ENCODE peak calls at places on chromosomes 7 and 10, in four cellular contexts. K is GM12878, N is K562, W is HepG2. F is an unnamed sample.

GRCh38 chr10:122298598-122299301 is 27.7 kb downstream of the BTBD16 start:
- DNase-seq in K (no peak), N (peak), W (peak), F (peak)

GRCh38 chr10:128802062-128802461 is 665.0 kb upstream of the MGMT start:
- DNase-seq in K (no peak), N (no peak), W (no peak), F (no peak)

GRCh38 chr7:76244781-76245391 is 43.2 kb downstream of the SRRM3 start:
- DNase-seq in K (no peak), N (no peak), W (peak), F (no peak)

GRCh38 chr7:63113713-63114285 is 884.9 kb upstream of the ZNF722 start:
- DNase-seq in K (no peak), N (no peak), W (no peak), F (no peak)

GRCh38 chr7:904847-905246 is 28.5 kb downstream of the GET4 start:
- DNase-seq in K (no peak), N (no peak), W (no peak), F (no peak)

GRCh38 chr7:5226921-5227785 is 37.1 kb downstream of the WIPI2 start:
- DNase-seq in K (no peak), N (peak), W (no peak), F (no peak)

GRCh38 chr10:109261231-109261630 is 662.1 kb downstream of the XPNPEP1 start:
- DNase-seq in K (no peak), N (no peak), W (no peak), F (no peak)

GRCh38 chr10:19576576-19576975 is 239.7 kb upstream of the PLXDC2 start:
- DNase-seq in K (no peak), N (no peak), W (no peak), F (no peak)

GRCh38 chr7:3832199-3832598 is 531.1 kb downstream of the SDK1 start:
- DNase-seq in K (no peak), N (no peak), W (no peak), F (no peak)

GRCh38 chr7:18520450-18521235 is 25.1 kb downstream of the HDAC9 start:
- DNase-seq in K (no peak), N (no peak), W (no peak), F (no peak)

GRCh38 chr10:34121974-34122282 is 693.2 kb downstream of the PARD3 start:
- DNase-seq in K (peak), N (no peak), W (no peak), F (no peak)

GRCh38 chr7:2516194-2516555 is 3.4 kb upstream of the LFNG start:
- DNase-seq in K (no peak), N (no peak), W (no peak), F (peak)

GRCh38 chr10:68829494-68829893 is 2.2 kb downstream of the STOX1 start:
- DNase-seq in K (no peak), N (no peak), W (no peak), F (no peak)

GRCh38 chr10:103693070-103693811 is 162.1 kb downstream of the SH3PXD2A start:
- DNase-seq in K (no peak), N (peak), W (no peak), F (no peak)

GRCh38 chr10:5299950-5300349 is 64.8 kb upstream of the UCN3 start:
- DNase-seq in K (no peak), N (no peak), W (no peak), F (no peak)

DNA sequence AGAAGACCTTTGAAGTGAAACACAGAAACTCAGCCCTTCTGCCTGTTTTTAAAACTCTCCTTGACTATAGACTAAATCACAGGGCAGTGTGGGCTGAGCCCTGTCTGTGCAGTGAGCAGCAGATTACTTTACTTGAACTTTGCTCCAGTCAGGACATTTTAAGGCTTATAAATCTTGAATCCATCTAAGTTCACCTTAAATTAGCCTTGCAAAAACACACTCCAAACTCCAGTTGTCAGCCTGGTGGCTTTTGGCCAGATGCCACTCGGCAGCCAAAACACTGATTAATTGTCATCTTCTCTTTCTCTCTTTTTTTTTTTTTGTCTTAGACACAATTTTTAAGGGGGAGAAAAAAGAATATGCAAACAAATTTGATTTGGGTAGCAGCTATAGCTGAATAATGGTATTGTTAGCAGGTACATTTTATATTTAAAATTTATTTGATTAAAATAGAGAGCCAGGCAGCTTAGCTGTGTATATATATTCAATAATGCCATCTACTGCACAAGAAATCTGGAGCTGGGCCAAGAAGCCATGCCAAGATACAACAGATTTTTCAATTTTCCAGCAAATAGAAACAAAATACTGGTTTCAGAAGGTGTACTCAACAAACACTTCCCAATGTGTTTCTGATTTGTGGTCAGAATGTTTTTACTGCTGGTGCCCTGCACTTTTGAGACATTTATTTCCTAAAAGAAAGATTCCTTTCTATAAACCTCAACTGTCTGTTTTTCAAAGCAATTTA is 247.7 kb downstream of the TFEC start:
- DNase-seq in K (no peak), N (no peak), W (no peak), F (no peak)
- TF ChIP-seq POLR2AphosphoS2 in K (no peak), N (no peak), W (no peak), F (no peak)

GRCh38 chr7:15505761-15506160 is 56.1 kb downstream of the AGMO start:
- DNase-seq in K (no peak), N (no peak), W (no peak), F (no peak)

GRCh38 chr7:15507708-15508107 is 54.1 kb downstream of the AGMO start:
- DNase-seq in K (no peak), N (no peak), W (no peak), F (no peak)

GRCh38 chr7:15507235-15507634 is 54.6 kb downstream of the AGMO start:
- DNase-seq in K (no peak), N (no peak), W (no peak), F (peak)

GRCh38 chr7:15504376-15504775 is 57.4 kb downstream of the AGMO start:
- DNase-seq in K (no peak), N (no peak), W (no peak), F (no peak)

GRCh38 chr7:15508258-15508657 is 53.6 kb downstream of the AGMO start:
- DNase-seq in K (no peak), N (no peak), W (no peak), F (no peak)
- TF ChIP-seq POLR2AphosphoS2 in K (no peak), N (no peak), W (no peak), F (no peak)

GRCh38 chr10:46543379-46544014 is 13.0 kb downstream of the GPRIN2 start:
- DNase-seq in K (no peak), N (no peak), W (no peak), F (no peak)
- TF ChIP-seq POLR2AphosphoS2 in K (no peak), N (no peak), W (no peak), F (no peak)

GRCh38 chr7:24907311-24907886 is 72.6 kb downstream of the OSBPL3 start:
- DNase-seq in K (peak), N (no peak), W (no peak), F (peak)
- TF ChIP-seq POLR2AphosphoS2 in K (no peak), N (no peak), W (no peak), F (no peak)

DNA sequence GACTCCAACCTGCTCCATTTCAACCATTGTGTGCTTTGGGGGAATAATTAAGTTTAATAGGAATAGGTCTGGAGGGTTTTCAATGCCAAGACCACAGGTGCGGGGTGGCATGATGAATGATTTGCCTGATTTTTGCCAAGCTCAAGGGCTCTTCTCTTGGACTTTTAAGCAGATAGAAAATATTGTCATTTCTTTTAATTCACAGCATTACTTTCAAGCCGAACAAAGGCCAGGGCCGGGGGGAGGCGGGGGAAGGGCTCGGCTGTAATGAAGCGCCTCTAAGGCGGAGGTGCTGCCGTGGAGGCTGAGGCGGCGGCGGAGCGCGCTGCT is 6.5 kb downstream of the PTF1A start:
- DNase-seq in K (no peak), N (no peak), W (no peak), F (no peak)
- TF ChIP-seq POLR2AphosphoS2 in K (no peak), N (no peak), W (no peak), F (no peak)

GRCh38 chr7:151251328-151251925 is 2.9 kb upstream of the SMARCD3 start:
- DNase-seq in K (no peak), N (no peak), W (no peak), F (peak)

GRCh38 chr7:151249034-151249731 is 689 bp upstream of the SMARCD3 start:
- DNase-seq in K (no peak), N (peak), W (no peak), F (peak)

GRCh38 chr7:151249732-151250072 is 1.2 kb upstream of the SMARCD3 start:
- DNase-seq in K (no peak), N (peak), W (no peak), F (peak)

GRCh38 chr7:151251926-151252835 is 3.7 kb upstream of the SMARCD3 start:
- DNase-seq in K (no peak), N (peak), W (no peak), F (peak)

DNA sequence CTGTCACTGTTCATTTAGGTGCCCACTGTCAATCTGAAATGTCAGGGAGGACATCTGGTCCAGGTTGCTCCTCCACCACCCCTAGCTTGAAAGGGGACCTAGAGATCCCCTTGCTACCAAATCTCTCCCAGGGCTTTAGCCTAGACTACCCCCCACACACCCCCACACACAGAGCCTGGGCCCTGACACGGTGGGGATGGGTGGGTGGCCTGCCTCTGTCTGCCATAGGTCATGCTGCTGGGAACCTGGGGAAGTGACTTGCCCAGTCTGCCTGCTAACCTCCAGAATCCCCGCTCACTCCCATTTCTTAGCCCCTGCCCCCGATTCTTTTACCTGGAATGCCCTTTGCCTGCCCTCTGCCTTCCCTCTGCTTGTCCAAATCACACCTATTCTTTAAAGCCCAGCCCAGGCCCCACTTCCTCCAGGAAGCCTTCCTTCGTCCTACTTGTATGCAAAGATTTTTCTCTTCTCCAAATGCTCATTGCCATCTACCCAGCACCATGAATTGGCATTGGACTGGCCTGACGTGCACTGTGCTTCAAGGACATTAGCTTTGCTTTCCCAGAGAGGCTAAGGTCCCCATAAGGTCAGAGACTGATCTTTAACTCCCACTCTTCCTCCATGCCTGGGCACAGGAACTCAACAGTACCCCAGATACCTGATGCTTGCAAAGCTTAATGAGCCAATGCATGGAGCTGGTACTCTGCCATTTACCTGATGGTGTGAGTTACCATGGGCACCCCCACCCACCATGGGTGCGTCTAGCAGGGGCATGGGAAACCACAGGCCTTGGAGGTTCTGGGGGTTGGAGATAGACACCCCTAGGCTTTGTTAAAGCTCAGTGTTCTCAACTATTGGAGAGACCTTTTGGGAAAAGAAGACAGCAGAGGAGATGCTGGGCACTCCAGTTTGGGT is 1.9 kb upstream of the SMARCD3 start:
- DNase-seq in K (no peak), N (no peak), W (no peak), F (no peak)
- TF ChIP-seq POLR2AphosphoS2 in K (no peak), N (no peak), W (no peak), F (no peak)

F was measured in A549.